ENCODE peak calls at places on chromosomes 11 and 22, in six cellular contexts. X is breast epithelium, G is heart left ventricle, M is GM12878, J is A549, B is H1. Y is an unnamed sample. For H3K4me1, the result is how much of the 10 kb centered on the place peaks cover.

GRCh38 chr22:34105461-34106062 is 185.3 kb upstream of the LARGE1 start:
- DNase-seq in G (peak), B (peak), J (peak), M (no peak), X (no peak), Y (no peak)

GRCh38 chr11:2534131-2534956 is 89.5 kb downstream of the KCNQ1 start:
- DNase-seq in B (peak), G (peak), X (no peak), M (no peak), J (no peak), Y (no peak)

GRCh38 chr22:47034905-47035419 is 272.5 kb downstream of the TBC1D22A start:
- DNase-seq in J (no peak), X (no peak), G (no peak), M (no peak), B (no peak), Y (no peak)

GRCh38 chr22:46066691-46067090 is 83.6 kb upstream of the PPARA start:
- DNase-seq in X (peak), J (no peak), B (no peak), M (no peak), G (peak), Y (peak)

GRCh38 chr11:16912607-16913006 is 101.6 kb downstream of the PLEKHA7 start:
- DNase-seq in J (no peak), X (no peak), M (no peak), B (no peak), G (no peak), Y (no peak)

GRCh38 chr11:94958118-94958517 is 15.2 kb downstream of the CWC15 start:
- DNase-seq in M (no peak), G (no peak), X (no peak), J (no peak), B (no peak), Y (no peak)

GRCh38 chr11:22169833-22170232 is 23.1 kb upstream of the ANO5 start:
- DNase-seq in G (no peak), X (no peak), M (no peak), J (no peak), B (no peak), Y (no peak)

GRCh38 chr11:72721689-72722049 is 30.5 kb downstream of the ARAP1 start:
- DNase-seq in M (no peak), G (no peak), X (no peak), J (no peak), B (no peak), Y (no peak)

GRCh38 chr11:6735306-6735705 is 36.5 kb downstream of the OR2AG2 start:
- DNase-seq in B (no peak), J (no peak), G (no peak), X (no peak), M (no peak), Y (no peak)

GRCh38 chr22:38799265-38800002 is 5.5 kb upstream of the DNAL4 start:
- DNase-seq in M (no peak), G (no peak), X (no peak), B (no peak), J (no peak), Y (no peak)

GRCh38 chr11:65611028-65611757 is 2.8 kb downstream of the MAP3K11 start:
- DNase-seq in X (no peak), J (no peak), M (no peak), B (no peak), G (peak), Y (no peak)

GRCh38 chr22:45910928-45911467 is 66.0 kb downstream of the WNT7B start:
- DNase-seq in M (no peak), J (no peak), X (no peak), G (no peak), B (no peak), Y (no peak)

GRCh38 chr22:38657248-38657909 is 941 bp downstream of the CBY1 start:
- DNase-seq in B (peak), G (no peak), M (no peak), J (peak), X (no peak), Y (no peak)

GRCh38 chr11:44989831-44990566 is 39.3 kb upstream of the TP53I11 start:
- DNase-seq in J (no peak), G (peak), M (no peak), B (no peak), X (no peak), Y (no peak)

DNA sequence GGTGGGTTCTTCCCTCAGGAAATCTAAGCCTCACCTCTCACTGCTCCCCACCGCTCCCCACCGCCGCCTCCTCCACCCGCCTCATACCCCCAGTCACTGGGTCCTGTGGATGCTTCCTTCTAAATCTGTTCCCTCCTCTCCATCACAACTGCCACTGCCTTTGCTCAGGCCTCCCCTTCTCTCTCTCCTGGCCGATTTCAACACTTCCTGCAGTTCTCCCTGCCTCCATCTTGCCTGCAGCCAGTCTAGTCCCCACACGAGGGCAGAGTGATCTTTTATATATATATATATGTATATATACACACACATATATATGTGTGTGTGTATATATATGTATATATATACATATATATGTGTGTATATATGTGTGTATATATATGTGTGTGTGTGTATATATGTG is 27.8 kb downstream of the CREB3L1 start:
- DNase-seq in J (no peak), G (no peak), M (no peak), B (no peak), X (no peak), Y (no peak)
- TF ChIP-seq CTCF in J (no peak), G (no peak), M (no peak), B (no peak), X (no peak), Y (no peak)

GRCh38 chr11:91730620-91731019 is 494.0 kb upstream of the FAT3 start:
- DNase-seq in X (no peak), J (no peak), G (no peak), B (no peak), M (no peak), Y (no peak)

GRCh38 chr11:91731051-91731450 is 493.6 kb upstream of the FAT3 start:
- DNase-seq in G (no peak), M (no peak), B (no peak), J (no peak), X (no peak), Y (no peak)

GRCh38 chr11:91730071-91730470 is 494.5 kb upstream of the FAT3 start:
- DNase-seq in G (no peak), X (no peak), J (no peak), B (no peak), M (no peak), Y (no peak)
- H3K4me1 ChIP-seq in G (under half), X (under half), J (under half), B (under half), M (under half), Y (under half)

GRCh38 chr11:57641011-57641410 is 8.7 kb downstream of the YPEL4 start:
- DNase-seq in X (no peak), M (no peak), J (no peak), G (no peak), B (no peak), Y (no peak)
- TF ChIP-seq CTCF in X (no peak), M (peak), J (no peak), G (no peak), B (peak), Y (peak)

GRCh38 chr11:75273989-75274391 is 33.4 kb downstream of the TPBGL start:
- DNase-seq in X (peak), M (no peak), B (no peak), J (no peak), G (no peak), Y (no peak)
- H3K4me1 ChIP-seq in X (under half), M (under half), B (under half), J (under half), G (under half), Y (under half)

GRCh38 chr11:60345489-60345888 is 18.4 kb downstream of the MS4A6E start:
- DNase-seq in G (no peak), J (no peak), B (peak), X (no peak), M (no peak), Y (no peak)
- TF ChIP-seq CTCF in G (no peak), J (no peak), B (peak), X (no peak), M (peak), Y (no peak)

GRCh38 chr22:35913925-35914324 is 114.7 kb downstream of the RBFOX2 start:
- DNase-seq in G (no peak), M (no peak), B (no peak), J (no peak), X (no peak), Y (no peak)
- H3K4me1 ChIP-seq in G (half or more), M (under half), B (under half), J (under half), X (under half), Y (under half)

GRCh38 chr11:93487032-93487483 is 56.1 kb downstream of the SMCO4 start:
- DNase-seq in G (no peak), B (no peak), X (no peak), J (no peak), M (no peak), Y (no peak)

GRCh38 chr11:93481696-93482095 is 61.5 kb downstream of the SMCO4 start:
- DNase-seq in B (no peak), X (peak), G (no peak), M (no peak), J (no peak), Y (no peak)

GRCh38 chr11:93481279-93481678 is 61.9 kb downstream of the SMCO4 start:
- DNase-seq in J (no peak), M (no peak), X (no peak), G (no peak), B (no peak), Y (no peak)

GRCh38 chr11:93485983-93486382 is 57.2 kb downstream of the SMCO4 start:
- DNase-seq in G (no peak), M (no peak), B (no peak), X (no peak), J (no peak), Y (no peak)

GRCh38 chr11:93484716-93485115 is 58.5 kb downstream of the SMCO4 start:
- DNase-seq in G (no peak), M (no peak), J (no peak), B (no peak), X (no peak), Y (no peak)
- TF ChIP-seq CTCF in G (no peak), M (no peak), J (no peak), B (no peak), X (no peak), Y (no peak)

GRCh38 chr22:31170971-31171370 is 11.0 kb downstream of the RNF185 start:
- DNase-seq in J (no peak), G (no peak), M (no peak), B (no peak), X (no peak), Y (no peak)
- H3K4me1 ChIP-seq in J (under half), G (half or more), M (under half), B (under half), X (under half), Y (under half)